ENCODE peak calls at places on chromosomes 3 and 15, in six cellular contexts. C is heart right ventricle; P is CD8-positive, alpha-beta T cell; T is pancreas; G is A549; Z is hepatocyte. B is an unnamed sample.

GRCh38 chr3:119428538-119428937 is 34.9 kb downstream of the TMEM39A start:
- DNase-seq in C (no peak), G (peak; percentile 36), T (no peak), P (no peak), Z (no peak), B (no peak)

GRCh38 chr3:127790009-127790533 is 32.2 kb downstream of the MGLL start:
- DNase-seq in T (no peak), P (no peak), Z (no peak), G (no peak), C (no peak), B (no peak)

GRCh38 chr15:45795487-45796069 is 160.7 kb downstream of the SQOR start:
- DNase-seq in Z (peak; percentile 81), G (peak; percentile 40), C (no peak), P (no peak), T (no peak), B (peak; percentile 30)

GRCh38 chr3:152797751-152798432 is 37.0 kb upstream of the P2RY1 start:
- DNase-seq in T (no peak), G (no peak), P (no peak), C (no peak), Z (no peak), B (no peak)

GRCh38 chr3:195731356-195731960 is 10.7 kb downstream of the MUC20 start:
- DNase-seq in G (no peak), P (no peak), C (no peak), T (no peak), Z (no peak), B (no peak)

GRCh38 chr3:66432767-66433521 is 67.9 kb downstream of the LRIG1 start:
- DNase-seq in Z (no peak), T (no peak), C (no peak), P (no peak), G (no peak), B (peak; percentile 28)

GRCh38 chr3:54003136-54003535 is 111.5 kb upstream of the SELENOK start:
- DNase-seq in G (no peak), P (no peak), Z (no peak), T (no peak), C (no peak), B (no peak)

GRCh38 chr3:59880717-59881116 is 830.9 kb upstream of the CFAP20DC start:
- DNase-seq in Z (no peak), C (no peak), T (no peak), G (no peak), P (no peak), B (no peak)

GRCh38 chr15:54354341-54354740 is 376.1 kb downstream of the UNC13C start:
- DNase-seq in T (no peak), G (no peak), P (no peak), Z (no peak), C (no peak), B (no peak)

GRCh38 chr3:174949523-174949922 is 90.4 kb downstream of the NAALADL2 start:
- DNase-seq in T (no peak), C (no peak), Z (no peak), G (peak; percentile 43), P (no peak), B (peak; percentile 97)

GRCh38 chr15:58962662-58963565 is 24.5 kb upstream of the RNF111 start:
- DNase-seq in C (no peak), T (no peak), G (peak; percentile 58), P (no peak), Z (peak; percentile 8), B (peak; percentile 36)

GRCh38 chr15:52438047-52438446 is 90.6 kb downstream of the MYO5A start:
- DNase-seq in P (no peak), G (peak; percentile 69), T (no peak), Z (no peak), C (no peak), B (no peak)

GRCh38 chr15:23897576-23897975 is 210.5 kb upstream of the NDN start:
- DNase-seq in Z (no peak), T (peak; percentile 23), C (peak; percentile 12), G (no peak), P (no peak), B (no peak)

GRCh38 chr15:51874751-51875644 is 45.5 kb downstream of the TMOD3 start:
- DNase-seq in T (no peak), Z (peak; percentile 71), P (no peak), G (peak; percentile 98), C (no peak), B (peak; percentile 96)

GRCh38 chr3:139123377-139124095 is 78.8 kb upstream of the PRR23C start:
- DNase-seq in G (no peak), C (no peak), P (no peak), Z (no peak), T (no peak), B (no peak)

GRCh38 chr15:80785335-80785734 is 6.2 kb downstream of the CEMIP start:
- DNase-seq in T (no peak), P (no peak), G (no peak), C (no peak), Z (no peak), B (peak; percentile 24)

GRCh38 chr15:92733934-92734521 is 78.5 kb upstream of the FAM174B start:
- DNase-seq in G (peak; percentile 80), C (no peak), P (no peak), Z (peak; percentile 26), T (no peak), B (peak; percentile 59)

GRCh38 chr15:90004252-90004651 is 3.1 kb downstream of the ZNF710 start:
- DNase-seq in Z (peak; percentile 49), T (no peak), G (no peak), P (no peak), C (peak; percentile 32), B (no peak)

GRCh38 chr3:3209057-3209456 is 29.6 kb upstream of the CRBN start:
- DNase-seq in G (no peak), C (no peak), T (no peak), Z (no peak), P (no peak), B (no peak)

GRCh38 chr3:81579744-81580143 is 181.7 kb downstream of the GBE1 start:
- DNase-seq in T (no peak), C (no peak), Z (no peak), P (no peak), G (no peak), B (no peak)

GRCh38 chr3:126551066-126551838 is 7.5 kb downstream of the C3orf22 start:
- DNase-seq in P (no peak), Z (no peak), T (no peak), G (no peak), C (no peak), B (no peak)

GRCh38 chr3:10707089-10707983 is 108.7 kb upstream of the SLC6A11 start:
- DNase-seq in C (no peak), T (no peak), G (no peak), P (no peak), Z (no peak), B (no peak)

GRCh38 chr15:91338763-91339162 is 238.7 kb downstream of the SV2B start:
- DNase-seq in C (no peak), Z (peak; percentile 69), T (no peak), P (no peak), G (peak; percentile 11), B (peak; percentile 48)

GRCh38 chr3:138114431-138114918 is 933 bp downstream of the DZIP1L start:
- DNase-seq in C (no peak), P (no peak), T (peak; percentile 27), Z (peak; percentile 18), G (peak; percentile 26), B (peak; percentile 35)

GRCh38 chr3:148223266-148223665 is 474.4 kb upstream of the AGTR1 start:
- DNase-seq in C (no peak), T (no peak), P (no peak), G (no peak), Z (no peak), B (peak; percentile 31)

GRCh38 chr3:65597225-65597951 is 441.3 kb downstream of the MAGI1 start:
- DNase-seq in T (peak; percentile 46), Z (peak; percentile 42), P (no peak), C (peak; percentile 17), G (no peak), B (peak; percentile 68)

GRCh38 chr3:32398531-32398930 is 6.9 kb downstream of the CMTM7 start:
- DNase-seq in T (no peak), G (no peak), P (no peak), C (peak; percentile 56), Z (no peak), B (no peak)

GRCh38 chr3:32395451-32395970 is 3.9 kb downstream of the CMTM7 start:
- DNase-seq in Z (no peak), C (no peak), P (no peak), G (no peak), T (no peak), B (no peak)

GRCh38 chr3:32401141-32401540 is 9.5 kb downstream of the CMTM7 start:
- DNase-seq in P (no peak), T (no peak), G (no peak), C (no peak), Z (no peak), B (no peak)

GRCh38 chr3:32401541-32402052 is 9.9 kb downstream of the CMTM7 start:
- DNase-seq in T (peak; percentile 75), Z (peak; percentile 69), C (peak; percentile 85), P (peak; percentile 50), G (peak; percentile 64), B (peak; percentile 82)

DNA sequence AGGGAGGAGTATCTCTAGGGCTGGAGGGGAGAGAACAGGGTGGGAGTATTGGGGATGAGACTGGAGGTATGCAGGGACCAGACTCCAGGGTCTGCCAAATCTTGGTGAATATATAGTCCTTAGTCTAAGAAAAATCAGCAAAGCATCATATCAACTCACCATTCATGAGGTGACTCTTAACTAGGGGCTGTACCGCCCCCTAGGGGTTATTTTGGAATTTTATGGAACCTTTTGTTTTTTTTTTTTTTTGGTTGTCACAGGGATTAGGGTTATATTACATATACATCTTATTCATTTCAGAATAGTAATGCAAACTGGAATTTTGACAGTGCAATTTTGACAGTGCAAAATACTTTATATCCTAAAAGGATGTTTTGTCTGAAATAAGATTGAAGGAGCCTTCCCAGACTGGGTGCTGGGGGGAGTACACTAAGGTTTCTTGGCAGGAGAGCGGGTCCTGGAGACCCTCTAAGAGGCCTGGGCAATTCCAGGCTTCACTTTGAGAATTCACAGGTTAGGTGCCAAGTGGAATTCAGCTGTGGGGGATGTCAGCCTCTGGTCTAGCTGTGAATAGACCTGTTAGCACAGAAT is 7.5 kb downstream of the CMTM7 start:
- DNase-seq in G (peak; percentile 59), C (no peak), T (no peak), Z (peak; percentile 67), P (no peak), B (no peak)
- H3K4me1 ChIP-seq in G (peaks cover 14% of the 10 kb centered on the region), C (peaks cover 4% of the 10 kb centered on the region), T (peaks cover 20% of the 10 kb centered on the region), Z (peaks cover 8% of the 10 kb centered on the region), P (peaks cover 41% of the 10 kb centered on the region), B (peaks cover 5% of the 10 kb centered on the region)

GRCh38 chr3:52217409-52217805 is 8.0 kb downstream of the TLR9 start:
- DNase-seq in G (no peak), T (peak; percentile 35), Z (no peak), P (no peak), C (no peak), B (no peak)
- H3K4me1 ChIP-seq in G (peaks cover 8% of the 10 kb centered on the region), T (peaks cover 13% of the 10 kb centered on the region), Z (peaks cover 17% of the 10 kb centered on the region), P (peaks cover 61% of the 10 kb centered on the region), C (peaks cover 17% of the 10 kb centered on the region), B (peaks cover 9% of the 10 kb centered on the region)

DNA sequence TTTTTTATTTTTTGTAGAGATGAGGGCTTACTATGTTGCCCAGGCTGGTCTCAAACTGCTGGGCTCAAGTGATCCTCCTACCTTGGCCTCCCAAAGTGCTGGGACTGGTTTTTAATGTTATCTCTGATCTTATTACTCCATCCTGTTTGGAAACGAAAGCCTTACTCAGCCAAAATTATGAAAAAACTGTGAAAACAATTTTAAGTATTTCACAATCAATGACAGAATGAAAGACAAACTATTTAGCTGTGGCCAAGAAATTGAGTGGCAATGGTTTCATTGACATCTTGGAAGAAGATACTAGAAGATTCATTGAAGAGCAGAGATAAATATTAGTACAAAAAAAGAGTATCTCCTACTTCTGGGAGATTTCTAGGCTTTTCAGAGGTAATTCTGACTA is 14.4 kb upstream of the SLC25A36 start:
- DNase-seq in T (no peak), C (no peak), Z (no peak), G (no peak), P (no peak), B (no peak)
- H3K4me1 ChIP-seq in T (peaks cover 4% of the 10 kb centered on the region), C (no peaks in the 10 kb centered on the region), Z (no peaks in the 10 kb centered on the region), G (no peaks in the 10 kb centered on the region), P (no peaks in the 10 kb centered on the region), B (no peaks in the 10 kb centered on the region)

GRCh38 chr3:157100079-157100477 is 59.9 kb downstream of the CCNL1 start:
- DNase-seq in P (no peak), C (no peak), Z (no peak), G (no peak), T (no peak), B (no peak)
- H3K4me1 ChIP-seq in P (no peaks in the 10 kb centered on the region), C (no peaks in the 10 kb centered on the region), Z (peaks cover 15% of the 10 kb centered on the region), G (peaks cover 9% of the 10 kb centered on the region), T (no peaks in the 10 kb centered on the region), B (peaks cover 6% of the 10 kb centered on the region)